ENCODE peak calls at places on chromosomes 1 and 21, in six cellular contexts. Q is IMR-90; G is naive thymus-derived CD4-positive, alpha-beta T cell; D is body of pancreas; C is neuronal stem cell; A is heart right ventricle. X is an unnamed sample.

GRCh38 chr1:46830665-46831322 is 31.9 kb downstream of the CYP4B1 start:
- DNase-seq in Q (no peak), G (no peak), D (no peak), C (no peak), A (no peak), X (no peak)

GRCh38 chr1:72000809-72001208 is 281.5 kb downstream of the NEGR1 start:
- DNase-seq in Q (peak; percentile 34), G (no peak), D (no peak), C (no peak), A (no peak), X (no peak)

GRCh38 chr1:3249236-3249845 is 180.3 kb downstream of the PRDM16 start:
- DNase-seq in Q (no peak), G (no peak), D (no peak), C (peak; percentile 95), A (no peak), X (no peak)

GRCh38 chr1:199490804-199491527 is 536.5 kb upstream of the NR5A2 start:
- DNase-seq in Q (peak; percentile 75), G (no peak), D (no peak), C (no peak), A (no peak), X (no peak)

GRCh38 chr1:1889090-1889750 is 1.7 kb downstream of the GNB1 start:
- DNase-seq in Q (peak; percentile 24), G (no peak), D (no peak), C (no peak), A (no peak), X (no peak)

GRCh38 chr1:70295737-70296136 is 58.8 kb downstream of the ANKRD13C start:
- DNase-seq in Q (no peak), G (no peak), D (no peak), C (no peak), A (no peak), X (no peak)

GRCh38 chr1:66752000-66752592 is at the start of gene DYNLT5:
- DNase-seq in Q (peak; percentile 43), G (peak; percentile 10), D (peak; percentile 14), C (peak; percentile 51), A (peak; percentile 74), X (no peak)

GRCh38 chr1:110114784-110115183 is 2.5 kb downstream of the UBL4B start:
- DNase-seq in Q (no peak), G (no peak), D (no peak), C (no peak), A (no peak), X (no peak)

GRCh38 chr21:40754466-40754865 is 92.5 kb downstream of the DSCAM start:
- DNase-seq in Q (no peak), G (no peak), D (no peak), C (no peak), A (no peak), X (no peak)

GRCh38 chr1:4658643-4659042 is 4.2 kb downstream of the AJAP1 start:
- DNase-seq in Q (no peak), G (no peak), D (no peak), C (no peak), A (no peak), X (no peak)

GRCh38 chr1:244782056-244782455 is 53.4 kb upstream of the COX20 start:
- DNase-seq in Q (peak; percentile 20), G (no peak), D (no peak), C (no peak), A (no peak), X (no peak)

GRCh38 chr1:38872401-38873026 is 634 bp downstream of the MYCBP start:
- DNase-seq in Q (peak; percentile 31), G (peak; percentile 21), D (peak; percentile 25), C (no peak), A (no peak), X (peak; percentile 13)

GRCh38 chr21:27104749-27105439 is 138.0 kb upstream of the ADAMTS5 start:
- DNase-seq in Q (peak; percentile 51), G (no peak), D (no peak), C (no peak), A (no peak), X (no peak)

GRCh38 chr1:234760303-234760723 is 150.3 kb upstream of the IRF2BP2 start:
- DNase-seq in Q (no peak), G (no peak), D (no peak), C (no peak), A (no peak), X (no peak)

GRCh38 chr1:10479276-10479675 is 4.5 kb downstream of the PEX14 start:
- DNase-seq in Q (no peak), G (no peak), D (no peak), C (no peak), A (no peak), X (no peak)

GRCh38 chr21:22438428-22439086 is 1440.3 kb downstream of the NCAM2 start:
- DNase-seq in Q (no peak), G (no peak), D (no peak), C (no peak), A (no peak), X (no peak)

GRCh38 chr1:12204140-12204539 is 25.7 kb upstream of the VPS13D start:
- DNase-seq in Q (no peak), G (no peak), D (no peak), C (no peak), A (no peak), X (no peak)

GRCh38 chr1:32954183-32954582 is 10.4 kb downstream of the RNF19B start:
- DNase-seq in Q (no peak), G (no peak), D (no peak), C (no peak), A (no peak), X (no peak)

GRCh38 chr1:42953182-42954180 is 5.2 kb downstream of the SLC2A1 start:
- DNase-seq in Q (no peak), G (no peak), D (no peak), C (no peak), A (no peak), X (no peak)

GRCh38 chr1:240946926-240947325 is 335.0 kb upstream of the GREM2 start:
- DNase-seq in Q (peak; percentile 54), G (no peak), D (no peak), C (no peak), A (no peak), X (no peak)

GRCh38 chr1:58932820-58933598 is 149.2 kb upstream of the JUN start:
- DNase-seq in Q (peak; percentile 76), G (no peak), D (peak; percentile 75), C (no peak), A (no peak), X (no peak)

GRCh38 chr1:179002552-179003345 is 22.9 kb upstream of the FAM20B start:
- DNase-seq in Q (peak; percentile 52), G (peak; percentile 46), D (peak; percentile 74), C (peak; percentile 93), A (peak; percentile 74), X (peak; percentile 34)

GRCh38 chr1:94720091-94720793 is 99.9 kb upstream of the SLC44A3 start:
- DNase-seq in Q (no peak), G (no peak), D (no peak), C (no peak), A (no peak), X (no peak)

GRCh38 chr1:4655674-4656532 is 1.5 kb downstream of the AJAP1 start:
- DNase-seq in Q (no peak), G (no peak), D (peak; percentile 45), C (peak; percentile 70), A (peak; percentile 52), X (no peak)

GRCh38 chr1:198367296-198367695 is 173.2 kb downstream of the ATP6V1G3 start:
- DNase-seq in Q (no peak), G (no peak), D (no peak), C (no peak), A (no peak), X (no peak)

GRCh38 chr1:198359024-198359653 is 181.3 kb downstream of the ATP6V1G3 start:
- DNase-seq in Q (peak; percentile 16), G (no peak), D (no peak), C (no peak), A (no peak), X (no peak)

GRCh38 chr1:198363752-198364151 is 176.7 kb downstream of the ATP6V1G3 start:
- DNase-seq in Q (no peak), G (no peak), D (no peak), C (no peak), A (no peak), X (no peak)

GRCh38 chr1:198361373-198361772 is 179.1 kb downstream of the ATP6V1G3 start:
- DNase-seq in Q (peak; percentile 4), G (no peak), D (no peak), C (no peak), A (no peak), X (no peak)

DNA sequence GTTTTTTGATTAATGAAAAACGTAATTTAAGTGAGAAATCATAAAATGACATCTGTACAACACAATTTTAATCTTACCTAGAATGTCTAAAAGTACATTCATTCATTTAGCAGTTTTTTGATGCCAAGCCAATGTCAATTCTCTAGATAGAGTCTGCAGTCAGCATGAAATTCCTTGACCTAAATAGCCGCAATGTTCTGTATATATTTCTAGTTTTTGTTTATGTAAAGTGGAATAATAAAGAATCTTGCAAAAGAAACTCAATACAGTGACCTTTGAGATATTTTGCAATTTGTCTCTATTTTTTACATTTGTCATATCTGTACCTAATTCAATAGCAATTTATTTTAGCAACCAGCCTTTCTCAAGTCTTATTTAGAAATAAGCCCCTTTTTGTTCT is 176.0 kb downstream of the ATP6V1G3 start:
- DNase-seq in Q (peak; percentile 12), G (no peak), D (no peak), C (no peak), A (no peak), X (no peak)
- H3K9me3 ChIP-seq in Q (no peaks in the 10 kb centered on the region), G (no peaks in the 10 kb centered on the region), D (no peaks in the 10 kb centered on the region), C (no peaks in the 10 kb centered on the region), A (no peaks in the 10 kb centered on the region), X (no peaks in the 10 kb centered on the region)

GRCh38 chr1:228297242-228297641 is 89.4 kb downstream of the OBSCN start:
- DNase-seq in Q (no peak), G (no peak), D (no peak), C (no peak), A (no peak), X (no peak)
- H3K9me3 ChIP-seq in Q (peaks cover 5% of the 10 kb centered on the region), G (no peaks in the 10 kb centered on the region), D (no peaks in the 10 kb centered on the region), C (peaks cover 22% of the 10 kb centered on the region), A (no peaks in the 10 kb centered on the region), X (no peaks in the 10 kb centered on the region)

GRCh38 chr1:238624786-238625185 is 734.1 kb upstream of the ZP4 start:
- DNase-seq in Q (peak; percentile 31), G (no peak), D (no peak), C (no peak), A (no peak), X (no peak)

GRCh38 chr1:238628130-238628529 is 737.4 kb upstream of the ZP4 start:
- DNase-seq in Q (no peak), G (no peak), D (no peak), C (no peak), A (no peak), X (no peak)
- H3K9me3 ChIP-seq in Q (no peaks in the 10 kb centered on the region), G (no peaks in the 10 kb centered on the region), D (no peaks in the 10 kb centered on the region), C (peaks cover 2% of the 10 kb centered on the region), A (no peaks in the 10 kb centered on the region), X (no peaks in the 10 kb centered on the region)

DNA sequence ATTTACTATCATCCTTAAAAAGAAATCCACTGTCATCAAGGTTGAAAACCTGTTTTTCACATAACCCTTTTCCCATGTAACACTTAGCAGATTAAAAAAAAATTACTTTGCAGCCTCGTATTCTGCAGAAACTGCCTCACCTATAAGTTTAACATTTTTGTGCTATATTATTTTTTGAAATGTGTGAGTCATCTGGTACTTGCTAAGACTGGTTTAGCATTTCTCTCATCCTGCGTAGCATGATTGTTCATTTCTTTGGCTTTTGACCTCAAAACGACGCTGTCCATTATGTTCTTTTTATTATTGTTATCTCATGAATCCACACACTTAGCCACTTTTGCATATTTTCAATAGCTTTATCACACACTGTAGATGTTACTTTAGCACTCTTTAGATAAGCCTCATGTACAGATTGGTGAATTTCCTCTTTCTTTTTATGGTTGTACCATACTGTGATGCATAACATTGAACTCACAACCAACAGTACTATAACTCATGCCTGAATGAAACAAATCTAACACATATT is 1005.0 kb upstream of the NCAM2 start:
- DNase-seq in Q (no peak), G (no peak), D (no peak), C (no peak), A (no peak), X (no peak)
- H3K9me3 ChIP-seq in Q (peaks cover 5% of the 10 kb centered on the region), G (no peaks in the 10 kb centered on the region), D (no peaks in the 10 kb centered on the region), C (no peaks in the 10 kb centered on the region), A (no peaks in the 10 kb centered on the region), X (no peaks in the 10 kb centered on the region)